ENCODE peak calls at places on chromosomes 5 and 9, in five cellular contexts. S, E, J, U and P are unnamed samples.

GRCh38 chr9:124399323-124399962 is 15.8 kb downstream of the PSMB7 start:
- DNase-seq in S (no peak), U (no peak), E (peak), J (no peak), P (peak)

GRCh38 chr5:81633471-81633870 is 117.4 kb downstream of the SSBP2 start:
- DNase-seq in S (no peak), U (no peak), E (no peak), J (no peak), P (no peak)

GRCh38 chr5:140882591-140882899 is 621 bp downstream of the PCDHA13 start:
- DNase-seq in U (peak), J (peak), S (no peak), E (no peak), P (no peak)

GRCh38 chr5:41503321-41503720 is 7.1 kb downstream of the PLCXD3 start:
- DNase-seq in E (no peak), J (no peak), S (no peak), U (no peak), P (no peak)

GRCh38 chr9:80878556-80878955 is 810.8 kb downstream of the TLE1 start:
- DNase-seq in S (no peak), E (peak), U (no peak), J (no peak), P (no peak)

GRCh38 chr9:13033959-13034695 is 245.4 kb downstream of the MPDZ start:
- DNase-seq in U (peak), E (peak), S (peak), J (peak), P (peak)

GRCh38 chr5:23268136-23268535 is 239.3 kb upstream of the PRDM9 start:
- DNase-seq in U (no peak), E (peak), J (no peak), S (no peak), P (no peak)

GRCh38 chr5:65075623-65076250 is 307.0 kb downstream of the CWC27 start:
- DNase-seq in J (no peak), S (no peak), E (no peak), U (no peak), P (no peak)

GRCh38 chr5:102971693-102972293 is 148.1 kb downstream of the GIN1 start:
- DNase-seq in J (no peak), U (peak), S (no peak), E (peak), P (peak)
- TF ChIP-seq CTCF in J (no peak), U (no peak), S (no peak), E (peak), P (peak)

DNA sequence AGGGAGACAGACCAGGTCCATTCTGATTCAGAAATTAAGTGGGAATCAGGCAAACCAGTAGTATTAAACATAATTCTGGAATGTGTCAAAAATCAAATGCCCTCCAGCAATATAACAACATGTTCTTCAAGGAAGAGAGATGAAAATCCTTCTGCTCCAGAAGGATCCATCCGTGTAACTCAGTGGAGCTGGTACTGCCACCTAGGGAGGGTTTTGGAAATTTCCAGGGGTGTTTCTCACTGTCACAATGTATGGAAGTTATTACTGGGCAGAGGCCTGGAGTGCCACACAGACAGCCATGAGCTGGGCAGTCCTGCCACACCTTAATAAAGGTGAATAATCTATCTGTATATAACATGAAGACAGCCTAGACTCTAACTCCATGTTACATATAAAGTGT is 87.5 kb downstream of the TTLL11 start:
- DNase-seq in U (peak), E (peak), S (no peak), J (no peak), P (peak)
- TF ChIP-seq CTCF in U (peak), E (peak), S (no peak), J (no peak), P (peak)

DNA sequence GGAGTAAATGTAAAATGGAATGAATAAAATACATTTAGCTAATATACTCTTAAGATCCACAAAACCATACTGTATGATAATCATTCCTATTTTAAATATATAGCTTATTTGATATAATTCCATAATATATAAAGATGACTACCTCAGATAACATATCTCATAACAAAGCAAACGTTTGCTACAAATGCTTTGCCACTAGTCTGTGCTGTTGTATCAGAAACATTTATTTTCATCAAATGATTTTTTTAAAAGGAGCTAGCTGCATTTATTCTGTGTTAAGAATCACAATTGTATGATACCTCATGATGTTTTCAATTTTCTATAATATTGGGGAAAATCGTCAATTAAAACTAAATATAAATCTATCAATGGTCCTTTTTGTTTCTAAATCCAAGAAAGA is 567.2 kb downstream of the PTPRD start:
- DNase-seq in U (peak), S (no peak), E (peak), J (no peak), P (peak)
- TF ChIP-seq CTCF in U (peak), S (no peak), E (no peak), J (no peak), P (peak)

GRCh38 chr5:149386166-149386565 is 7.1 kb upstream of the IL17B start:
- DNase-seq in E (no peak), U (no peak), S (no peak), J (no peak), P (no peak)

GRCh38 chr5:149381261-149381985 is 2.3 kb upstream of the IL17B start:
- DNase-seq in U (no peak), S (no peak), J (no peak), E (no peak), P (no peak)

GRCh38 chr5:149381986-149382338 is 2.9 kb upstream of the IL17B start:
- DNase-seq in S (peak), J (peak), E (peak), U (peak), P (peak)

GRCh38 chr5:149382517-149383220 is 3.6 kb upstream of the IL17B start:
- DNase-seq in J (no peak), S (no peak), E (no peak), U (no peak), P (no peak)

GRCh38 chr5:149383399-149383798 is 4.3 kb upstream of the IL17B start:
- DNase-seq in S (no peak), E (peak), U (no peak), J (no peak), P (no peak)
- TF ChIP-seq CTCF in S (no peak), E (no peak), U (no peak), J (no peak), P (no peak)

GRCh38 chr9:113636165-113636564 is 172.6 kb downstream of the RGS3 start:
- DNase-seq in E (peak), U (no peak), S (no peak), J (no peak), P (no peak)
- TF ChIP-seq CTCF in E (no peak), U (no peak), S (no peak), J (no peak), P (no peak)

DNA sequence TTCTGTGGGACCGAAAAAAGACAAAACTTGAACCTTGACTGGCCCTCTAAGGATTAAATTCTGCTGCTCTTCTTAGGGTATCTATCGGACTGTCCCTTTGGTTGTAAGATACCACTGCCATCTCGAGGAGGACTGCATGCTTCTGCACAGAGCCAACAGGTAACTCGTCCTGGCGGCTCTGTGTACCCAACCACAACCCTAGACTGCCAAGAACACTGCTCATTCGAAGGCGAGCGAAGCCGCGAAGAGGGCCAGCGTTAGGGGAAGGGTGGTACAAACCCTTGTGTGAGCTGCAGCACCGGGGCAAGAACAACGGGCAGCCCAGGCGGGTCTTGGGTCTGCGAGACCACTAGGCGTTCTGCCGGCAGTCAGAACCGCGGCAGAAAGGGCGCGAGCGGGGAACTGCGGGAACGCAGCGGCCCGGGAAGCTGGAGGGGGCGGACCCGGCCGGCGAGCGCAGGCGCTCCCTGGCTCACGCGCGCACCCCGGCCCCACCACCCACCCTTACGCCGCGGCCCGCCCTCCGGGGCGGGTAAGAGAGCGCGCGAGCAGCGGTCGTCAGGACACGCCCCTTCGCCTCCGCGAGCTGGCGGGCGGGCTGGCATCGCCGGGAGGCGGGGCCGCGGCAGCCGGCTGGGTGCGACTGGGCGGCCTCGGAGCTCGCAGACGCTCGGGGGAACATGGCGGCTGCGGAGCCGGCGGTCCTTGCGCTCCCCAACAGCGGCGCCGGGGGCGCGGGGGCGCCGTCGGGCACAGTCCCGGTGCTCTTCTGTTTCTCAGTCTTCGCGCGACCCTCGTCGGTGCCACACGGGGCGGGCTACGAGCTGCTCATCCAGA is at the start of gene ISOC1:
- DNase-seq in E (peak), J (peak), U (peak), S (peak), P (peak)
- TF ChIP-seq CTCF in E (no peak), J (no peak), U (peak), S (no peak), P (peak)

DNA sequence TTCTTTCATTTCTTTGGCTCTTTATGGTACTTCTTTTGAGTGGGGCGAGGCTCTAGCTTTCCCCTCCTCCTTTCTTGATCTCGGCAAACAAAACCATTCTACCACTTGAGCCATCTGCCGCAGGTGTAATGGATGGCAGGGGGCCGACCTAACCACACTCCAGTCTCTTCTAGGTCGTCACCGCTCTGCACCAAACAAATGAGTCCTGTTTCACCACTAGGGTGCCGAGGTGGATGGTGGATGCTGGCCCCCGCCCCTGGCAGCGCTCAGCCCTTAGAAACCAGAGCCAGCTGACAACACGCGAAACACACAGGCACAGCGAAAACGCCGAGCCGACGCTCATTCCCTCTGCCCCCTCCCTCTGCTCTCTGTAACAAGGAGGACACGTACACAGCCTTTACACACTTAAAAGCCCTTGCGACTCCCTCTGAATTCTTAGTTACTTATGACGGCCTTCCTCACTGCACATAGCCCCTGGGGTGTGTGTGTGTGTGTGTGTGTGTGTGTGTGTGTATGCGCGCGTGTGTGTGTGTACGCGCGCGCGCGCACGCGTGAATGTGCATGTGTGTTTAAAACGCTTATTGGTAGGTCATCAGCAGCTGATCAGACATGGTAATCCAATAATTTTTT is 199.4 kb downstream of the MEF2C start:
- DNase-seq in S (no peak), E (no peak), J (no peak), U (no peak), P (no peak)
- TF ChIP-seq CTCF in S (no peak), E (no peak), J (no peak), U (no peak), P (peak)

GRCh38 chr9:4746278-4746677 is 5.3 kb upstream of the AK3 start:
- DNase-seq in U (no peak), S (no peak), J (no peak), E (no peak), P (no peak)

GRCh38 chr9:4755026-4755609 is 14.1 kb upstream of the AK3 start:
- DNase-seq in S (no peak), U (no peak), E (no peak), J (no peak), P (no peak)

GRCh38 chr9:4748612-4749011 is 7.6 kb upstream of the AK3 start:
- DNase-seq in S (no peak), J (no peak), E (no peak), U (no peak), P (no peak)

GRCh38 chr9:4750021-4750673 is 9.1 kb upstream of the AK3 start:
- DNase-seq in E (peak), U (peak), S (no peak), J (no peak), P (peak)
- TF ChIP-seq CTCF in E (peak), U (peak), S (no peak), J (no peak), P (peak)

GRCh38 chr5:38404667-38405276 is 146.4 kb downstream of the EGFLAM start:
- DNase-seq in S (peak), J (peak), U (peak), E (no peak), P (no peak)
- TF ChIP-seq CTCF in S (no peak), J (peak), U (peak), E (no peak), P (peak)